ENCODE peak calls at places on chromosome 15, in four cellular contexts. H is A549, Z is H1, V is tibial nerve. G is an unnamed sample.

GRCh38 chr15:95025924-95026728 is 794.8 kb downstream of the MCTP2 start:
- DNase-seq in H (peak; percentile 6), Z (peak; percentile 79), V (peak; percentile 59), G (no peak)

GRCh38 chr15:61653110-61653509 is 407.1 kb downstream of the VPS13C start:
- DNase-seq in H (no peak), Z (no peak), V (no peak), G (no peak)

GRCh38 chr15:37130356-37130755 is 30.0 kb upstream of the MEIS2 start:
- DNase-seq in H (no peak), Z (no peak), V (no peak), G (no peak)

GRCh38 chr15:62128916-62129315 is 36.2 kb downstream of the C2CD4B start:
- DNase-seq in H (no peak), Z (no peak), V (no peak), G (no peak)

GRCh38 chr15:62549345-62549970 is 384.4 kb upstream of the C2CD4B start:
- DNase-seq in H (peak; percentile 71), Z (no peak), V (no peak), G (no peak)

GRCh38 chr15:29571728-29572454 is 250.4 kb downstream of the TJP1 start:
- DNase-seq in H (peak; percentile 31), Z (no peak), V (no peak), G (peak; percentile 66)

GRCh38 chr15:45522179-45522930 is at the start of gene SLC30A4:
- DNase-seq in H (peak; percentile 28), Z (peak; percentile 63), V (peak; percentile 41), G (no peak)

GRCh38 chr15:76192715-76193114 is 118.6 kb downstream of the ETFA start:
- DNase-seq in H (no peak), Z (no peak), V (no peak), G (no peak)

GRCh38 chr15:85580914-85581313 is 200.5 kb downstream of the AKAP13 start:
- DNase-seq in H (no peak), Z (no peak), V (no peak), G (no peak)

GRCh38 chr15:31270767-31271166 is 55.9 kb upstream of the KLF13 start:
- DNase-seq in H (no peak), Z (peak; percentile 62), V (no peak), G (peak; percentile 31)

GRCh38 chr15:98889930-98890695 is 117.5 kb downstream of the PGPEP1L start:
- DNase-seq in H (no peak), Z (no peak), V (no peak), G (no peak)

GRCh38 chr15:77599899-77600298 is 32.8 kb downstream of the LINGO1 start:
- DNase-seq in H (peak; percentile 49), Z (no peak), V (no peak), G (no peak)

GRCh38 chr15:96354731-96355560 is 24.4 kb downstream of the NR2F2 start:
- DNase-seq in H (peak; percentile 79), Z (no peak), V (no peak), G (no peak)

GRCh38 chr15:48636511-48636910 is 9.0 kb downstream of the FBN1 start:
- DNase-seq in H (no peak), Z (no peak), V (no peak), G (no peak)

DNA sequence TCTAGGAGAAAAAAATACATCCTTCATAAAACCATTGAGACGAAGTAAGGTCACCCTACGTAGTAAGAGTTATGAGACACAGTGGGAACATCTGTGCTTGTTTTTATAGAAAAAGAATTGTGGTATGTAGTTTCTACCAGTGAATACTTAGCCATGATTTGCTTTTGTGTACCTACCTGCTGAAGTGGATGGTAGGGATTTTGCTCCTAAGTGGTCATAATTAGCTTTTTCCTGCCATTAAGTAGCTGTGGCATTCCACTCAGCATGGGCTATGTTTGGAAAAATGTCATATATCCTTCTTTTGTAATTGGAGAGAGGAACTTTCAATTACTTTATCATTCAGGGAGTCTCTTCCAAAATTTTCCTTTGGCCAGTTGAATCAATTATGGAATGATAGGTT is 63.7 kb downstream of the CHD2 start:
- DNase-seq in H (no peak), Z (no peak), V (no peak), G (no peak)
- TF ChIP-seq POLR2A in H (no peak), Z (no peak), V (no peak), G (no peak)

GRCh38 chr15:60395276-60396011 is 2.3 kb downstream of the ANXA2 start:
- DNase-seq in H (no peak), Z (no peak), V (no peak), G (no peak)

GRCh38 chr15:60390931-60391501 is 6.8 kb downstream of the ANXA2 start:
- DNase-seq in H (no peak), Z (no peak), V (no peak), G (no peak)

GRCh38 chr15:60391722-60392340 is 6.0 kb downstream of the ANXA2 start:
- DNase-seq in H (no peak), Z (no peak), V (no peak), G (no peak)

GRCh38 chr15:60392601-60392985 is 5.2 kb downstream of the ANXA2 start:
- DNase-seq in H (peak; percentile 81), Z (no peak), V (no peak), G (no peak)

DNA sequence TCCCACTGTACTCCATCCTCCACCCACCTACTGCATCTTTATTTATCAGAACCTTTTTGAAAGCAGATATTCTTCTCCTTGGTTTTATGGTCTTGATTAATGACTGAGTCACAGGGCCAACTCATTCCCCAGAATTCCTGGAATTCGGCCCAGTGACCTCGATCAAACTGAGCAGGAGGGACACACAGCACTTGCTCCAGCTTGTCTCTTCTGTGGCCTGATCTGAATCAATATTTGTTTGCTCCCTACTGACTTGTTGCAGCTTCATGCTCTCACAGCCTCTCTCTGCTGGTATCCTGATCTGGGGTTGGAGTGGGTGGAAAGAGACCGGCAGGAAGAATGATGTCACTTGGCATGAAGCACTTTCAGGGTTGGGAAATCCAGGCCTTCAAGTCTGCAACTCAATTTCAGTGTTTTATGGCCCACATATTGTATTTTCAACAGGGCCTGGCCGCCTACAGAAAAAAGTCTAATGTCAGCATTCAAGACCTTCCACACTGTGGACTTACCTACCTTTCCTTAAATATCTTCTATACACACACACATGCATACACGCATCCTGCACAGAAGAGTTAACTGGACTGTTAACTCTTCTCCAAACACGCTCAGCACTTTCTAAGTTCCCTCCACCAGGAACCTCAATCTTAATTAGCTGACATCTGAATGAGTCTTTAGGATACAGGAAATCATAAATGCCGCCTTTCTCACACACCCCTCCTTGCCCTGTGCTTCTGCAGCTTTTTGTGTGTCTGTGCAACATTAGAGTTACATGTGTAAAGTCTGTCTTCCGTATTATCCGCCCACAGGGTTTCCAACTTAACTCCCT is 4.6 kb downstream of the ANXA2 start:
- DNase-seq in H (peak; percentile 89), Z (no peak), V (peak; percentile 50), G (no peak)
- TF ChIP-seq EP300 in H (peak; percentile 90), Z (no peak), V (no peak), G (no peak)

DNA sequence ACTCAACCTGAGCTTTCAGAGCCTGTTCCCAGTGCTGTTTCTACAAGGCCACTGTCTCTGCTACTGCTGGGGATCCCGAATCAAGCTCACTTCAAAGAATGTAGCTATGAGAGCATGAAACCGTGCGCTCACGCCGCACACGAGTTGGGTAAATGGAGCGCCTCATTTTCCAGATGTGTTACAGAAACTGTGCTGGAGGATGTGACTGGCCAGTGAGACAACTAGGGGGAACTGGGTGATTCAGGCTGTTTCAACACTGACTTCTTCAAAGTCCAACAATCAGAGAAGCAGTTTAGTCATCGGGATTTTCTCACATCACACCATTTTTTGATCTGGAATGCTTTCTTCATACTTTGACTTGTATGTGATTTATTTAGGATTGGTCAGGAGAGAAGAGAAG is 3.5 kb downstream of the ZNF710 start:
- DNase-seq in H (peak; percentile 65), Z (no peak), V (no peak), G (no peak)
- TF ChIP-seq POLR2A in H (no peak), Z (no peak), V (no peak), G (no peak)

DNA sequence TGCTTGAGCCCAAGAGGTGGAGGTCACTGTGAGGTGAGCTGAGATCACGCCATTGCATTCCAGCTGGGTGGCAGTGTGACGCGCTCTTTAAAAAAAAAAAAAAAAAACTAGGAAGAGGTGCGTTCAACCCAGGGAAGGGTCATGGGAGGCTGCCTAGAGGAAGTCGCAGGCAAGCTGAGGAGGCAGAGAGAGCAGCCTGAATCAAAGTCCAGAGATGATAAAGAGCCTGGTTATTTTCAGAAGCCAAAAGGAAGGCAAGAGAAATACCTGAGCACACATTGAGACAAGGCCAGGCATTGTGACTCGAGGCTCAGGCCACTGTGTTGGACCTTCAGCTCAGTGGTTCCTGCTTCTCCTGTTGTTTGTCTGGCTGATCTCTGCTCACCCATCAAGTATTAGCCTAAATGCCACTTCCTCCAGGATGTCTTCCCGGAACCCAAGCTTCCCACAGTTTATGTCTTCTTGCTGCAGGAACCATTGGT is 16.1 kb upstream of the GCNT3 start:
- DNase-seq in H (peak; percentile 36), Z (no peak), V (no peak), G (no peak)
- TF ChIP-seq EP300 in H (no peak), Z (no peak), V (no peak), G (no peak)

GRCh38 chr15:68279218-68279533 is 1.6 kb downstream of the FEM1B start:
- DNase-seq in H (no peak), Z (no peak), V (no peak), G (no peak)
- TF ChIP-seq POLR2A in H (no peak), Z (no peak), V (no peak), G (no peak)

DNA sequence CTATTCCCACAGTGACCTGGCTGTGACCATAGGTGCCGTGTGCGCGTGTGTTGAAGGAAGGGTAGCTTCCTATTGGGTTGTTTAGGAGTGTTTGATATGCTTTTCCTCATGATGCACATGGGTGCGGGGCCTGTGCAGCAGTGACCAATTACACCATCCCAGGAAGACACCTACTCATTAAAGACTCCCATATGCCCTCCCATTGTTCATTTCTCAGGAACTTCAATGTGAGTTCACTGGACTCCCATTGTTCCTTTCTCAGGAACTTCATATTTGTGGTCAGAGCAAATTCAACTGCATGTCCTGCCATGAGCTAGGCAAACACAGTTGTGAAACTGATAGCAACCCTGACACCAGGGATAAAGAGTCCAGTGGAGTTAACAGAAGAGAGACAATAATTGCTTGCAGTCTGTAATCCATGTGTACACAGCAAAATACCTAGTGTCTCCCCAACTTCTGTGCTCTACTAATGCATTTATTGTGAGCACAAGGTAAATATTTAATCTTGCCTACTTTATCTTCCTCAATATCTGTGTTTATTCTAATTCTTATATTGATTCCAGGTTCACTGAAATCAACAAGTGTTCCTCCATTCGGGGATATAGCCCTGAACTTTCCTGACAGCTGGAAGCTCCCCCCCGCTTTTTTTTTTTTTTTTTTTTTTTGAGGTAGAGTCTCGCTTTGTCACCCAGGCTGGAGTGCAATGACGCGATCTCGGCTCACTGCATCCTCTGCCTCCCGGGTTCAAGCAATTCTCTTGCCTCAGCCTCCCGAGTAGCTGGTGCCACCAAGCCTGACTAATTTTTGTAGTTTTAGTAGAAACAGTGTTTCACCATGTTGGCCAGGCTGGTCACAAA is 57.5 kb upstream of the GCNT3 start:
- DNase-seq in H (peak; percentile 57), Z (no peak), V (no peak), G (no peak)
- TF ChIP-seq EP300 in H (peak; percentile 37), Z (no peak), V (no peak), G (no peak)

GRCh38 chr15:66878761-66879160 is 176.7 kb downstream of the SMAD6 start:
- DNase-seq in H (no peak), Z (peak; percentile 42), V (no peak), G (peak; percentile 75)

GRCh38 chr15:66876731-66877545 is 174.9 kb downstream of the SMAD6 start:
- DNase-seq in H (no peak), Z (peak; percentile 32), V (no peak), G (peak; percentile 89)

GRCh38 chr15:66879511-66879910 is 177.5 kb downstream of the SMAD6 start:
- DNase-seq in H (no peak), Z (peak; percentile 35), V (no peak), G (peak; percentile 64)

GRCh38 chr15:66876423-66876730 is 174.3 kb downstream of the SMAD6 start:
- DNase-seq in H (no peak), Z (no peak), V (no peak), G (no peak)

GRCh38 chr15:66877558-66878285 is 175.7 kb downstream of the SMAD6 start:
- DNase-seq in H (no peak), Z (peak; percentile 39), V (no peak), G (peak; percentile 88)
- TF ChIP-seq POLR2A in H (no peak), Z (no peak), V (no peak), G (no peak)

GRCh38 chr15:92164327-92165000 is 229.2 kb upstream of the ST8SIA2 start:
- DNase-seq in H (no peak), Z (no peak), V (no peak), G (no peak)
- TF ChIP-seq EP300 in H (no peak), Z (no peak), V (no peak), G (no peak)

G was measured in esophagus muscularis mucosa.